ENCODE peak calls at places on chromosomes 5 and 9, in nine cellular contexts. R, J, P, S, T, O, V, Z and M are unnamed samples.

GRCh38 chr9:114307323-114308250 is 15.3 kb upstream of the ORM1 start:
- DNase-seq in S (peak; percentile 36), J (peak; percentile 37), P (no peak), R (no peak), T (peak; percentile 69), Z (peak; percentile 66), O (peak; percentile 28), V (no peak), M (no peak)

GRCh38 chr5:67165524-67166459 is 30.8 kb downstream of the CD180 start:
- DNase-seq in R (peak; percentile 75), V (no peak), S (peak; percentile 85), J (peak; percentile 90), T (peak; percentile 95), Z (peak; percentile 77), P (peak; percentile 74), O (peak; percentile 95), M (peak; percentile 66)

GRCh38 chr9:3850083-3850482 is 324.3 kb upstream of the RFX3 start:
- DNase-seq in Z (no peak), R (no peak), J (no peak), S (no peak), O (no peak), T (no peak), P (no peak), V (no peak), M (no peak)

GRCh38 chr9:136814725-136815421 is 7.1 kb downstream of the RABL6 start:
- DNase-seq in O (no peak), S (no peak), V (no peak), T (no peak), J (no peak), P (no peak), Z (no peak), R (no peak), M (peak; percentile 28)

GRCh38 chr9:93154293-93154903 is 20.3 kb upstream of the NINJ1 start:
- DNase-seq in T (no peak), O (peak; percentile 74), R (no peak), P (peak; percentile 38), S (no peak), J (peak; percentile 17), Z (no peak), V (peak; percentile 78), M (no peak)

GRCh38 chr5:111635946-111636315 is 121.1 kb downstream of the NREP start:
- DNase-seq in V (no peak), T (no peak), J (peak; percentile 67), S (no peak), R (no peak), P (no peak), O (no peak), Z (peak; percentile 50), M (no peak)

GRCh38 chr9:134297082-134297415 is 29.2 kb upstream of the RXRA start:
- DNase-seq in R (no peak), T (peak; percentile 66), P (no peak), J (no peak), Z (no peak), V (no peak), S (no peak), O (peak; percentile 41), M (no peak)

GRCh38 chr9:34047864-34048729 is 590 bp downstream of the UBAP2 start:
- DNase-seq in V (peak; percentile 51), Z (peak; percentile 38), R (no peak), T (no peak), P (no peak), J (no peak), O (no peak), S (no peak), M (peak; percentile 51)

GRCh38 chr9:26142631-26143030 is 464.4 kb upstream of the TUSC1 start:
- DNase-seq in P (no peak), Z (no peak), R (no peak), T (no peak), O (no peak), V (no peak), S (no peak), J (peak; percentile 79), M (no peak)

GRCh38 chr5:103057208-103058130 is 62.5 kb downstream of the GIN1 start:
- DNase-seq in O (no peak), T (no peak), P (no peak), Z (peak; percentile 41), R (no peak), J (peak; percentile 22), S (no peak), V (no peak), M (no peak)

GRCh38 chr5:91151947-91152346 is 231.2 kb downstream of the ARRDC3 start:
- DNase-seq in Z (peak; percentile 83), S (no peak), V (no peak), T (no peak), J (peak; percentile 97), P (peak; percentile 52), R (no peak), O (no peak), M (peak; percentile 50)

GRCh38 chr5:137254153-137254552 is 245.0 kb downstream of the SPOCK1 start:
- DNase-seq in S (no peak), V (no peak), O (no peak), Z (peak; percentile 84), R (no peak), T (no peak), P (no peak), J (peak; percentile 77), M (no peak)

GRCh38 chr9:81053298-81054025 is 635.9 kb downstream of the TLE1 start:
- DNase-seq in J (no peak), Z (no peak), R (no peak), T (no peak), S (no peak), O (no peak), P (no peak), V (no peak), M (no peak)

GRCh38 chr5:161889971-161890370 is 42.1 kb downstream of the GABRA1 start:
- DNase-seq in T (no peak), Z (no peak), O (no peak), R (no peak), J (no peak), S (no peak), V (peak; percentile 30), P (no peak), M (no peak)

GRCh38 chr5:104626122-104626521 is 1063.5 kb upstream of the NUDT12 start:
- DNase-seq in P (no peak), T (no peak), Z (no peak), J (no peak), V (no peak), S (no peak), R (no peak), O (no peak), M (no peak)

GRCh38 chr9:130117816-130118632 is 54.2 kb upstream of the NCS1 start:
- DNase-seq in J (peak; percentile 37), S (no peak), Z (peak; percentile 82), T (no peak), V (peak; percentile 77), P (peak; percentile 50), R (no peak), O (peak; percentile 18), M (no peak)

GRCh38 chr5:149917073-149917676 is 27.4 kb downstream of the PDE6A start:
- DNase-seq in V (no peak), S (no peak), Z (peak; percentile 44), T (no peak), O (no peak), P (peak; percentile 51), R (no peak), J (peak; percentile 27), M (no peak)

GRCh38 chr5:140926903-140927573 is 939 bp downstream of the PCDHAC1 start:
- DNase-seq in V (no peak), P (no peak), O (no peak), S (no peak), T (no peak), Z (peak; percentile 17), J (peak; percentile 28), R (no peak), M (peak; percentile 28)
- H3K4me3 ChIP-seq in V (no peak overlapping the region), P (peak overlapping the region; percentile 1), O (peak overlapping the region; percentile 42), S (peak overlapping the region; percentile 63), T (peak overlapping the region; percentile 18), Z (peak overlapping the region; percentile 39), J (peak overlapping the region; percentile 26), R (peak overlapping the region; percentile 59), M (peak overlapping the region; percentile 33)

DNA sequence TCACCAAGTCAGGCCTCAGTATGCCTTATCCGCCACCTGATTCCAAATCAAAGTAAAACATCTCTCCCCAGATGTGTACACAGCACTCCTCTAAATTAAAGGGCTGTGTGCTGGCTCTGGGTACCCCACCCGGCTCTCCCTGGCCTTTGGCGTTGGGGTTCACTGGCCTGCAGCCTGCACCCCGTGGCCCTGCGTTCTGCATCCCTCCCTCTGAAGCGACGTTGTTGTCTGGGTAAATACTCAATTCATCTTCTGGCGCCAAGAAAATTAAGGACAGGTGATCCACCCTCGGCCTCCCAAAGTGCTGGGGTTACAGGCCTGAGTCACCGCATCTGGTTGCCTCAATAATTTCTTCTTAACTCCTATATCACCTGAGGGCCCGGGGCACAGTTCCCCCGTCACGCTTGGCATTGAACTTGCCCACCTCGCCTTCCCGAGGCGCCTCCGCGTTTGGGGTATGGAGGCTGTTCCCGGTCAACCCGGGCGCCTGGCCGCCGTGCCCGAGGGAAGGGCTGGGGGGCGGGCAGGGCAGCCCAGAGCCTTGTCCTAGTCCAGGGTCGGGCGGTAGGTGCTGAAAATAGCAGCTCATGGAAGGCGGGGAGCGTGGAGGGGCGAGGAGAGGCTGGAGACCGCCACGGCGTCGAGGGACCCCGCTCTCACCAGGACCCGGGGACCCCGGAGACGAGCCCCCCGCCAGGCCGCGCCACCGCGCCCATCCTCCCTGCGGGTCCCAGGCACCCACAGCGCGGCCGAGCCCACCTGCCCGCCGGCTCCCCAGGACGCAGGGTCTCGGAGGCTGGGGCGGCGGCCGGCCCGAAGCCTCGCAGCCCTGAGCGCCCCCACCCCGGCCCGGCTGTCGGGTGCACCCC is 531 bp downstream of the ABO start:
- DNase-seq in J (no peak), Z (no peak), T (peak; percentile 77), O (no peak), P (no peak), V (no peak), S (no peak), R (no peak), M (no peak)
- H3K4me3 ChIP-seq in J (peak overlapping the region; percentile 24), Z (no peak overlapping the region), T (no peak overlapping the region), O (peak overlapping the region; percentile 40), P (no peak overlapping the region), V (no peak overlapping the region), S (peak overlapping the region; percentile 52), R (peak overlapping the region; percentile 66), M (peak overlapping the region; percentile 46)

DNA sequence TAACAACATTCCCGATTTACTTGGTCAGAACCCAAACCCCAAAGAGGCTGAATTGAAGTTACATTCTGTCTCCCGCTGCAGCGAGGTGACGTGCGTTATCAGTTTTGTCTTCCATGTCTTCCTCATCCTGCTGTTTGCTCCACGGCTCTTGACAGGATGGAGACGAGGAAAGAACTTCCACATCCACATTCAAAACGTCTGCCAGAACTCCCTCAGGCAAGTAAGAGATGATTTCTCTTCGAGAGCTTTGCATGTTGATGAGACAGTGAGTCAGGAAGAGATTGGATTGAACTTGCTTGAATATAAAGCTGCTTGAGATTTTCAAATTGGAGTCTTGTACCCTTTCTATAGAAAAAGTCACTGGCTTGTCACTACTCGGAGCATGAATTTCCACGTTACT is 242.6 kb downstream of the AUH start:
- DNase-seq in R (no peak), V (peak; percentile 19), T (no peak), Z (peak; percentile 86), P (no peak), S (no peak), J (peak; percentile 41), O (no peak), M (no peak)
- H3K4me3 ChIP-seq in R (peak overlapping the region; percentile 33), V (no peak overlapping the region), T (no peak overlapping the region), Z (peak overlapping the region; percentile 38), P (no peak overlapping the region), S (no peak overlapping the region), J (no peak overlapping the region), O (no peak overlapping the region), M (no peak overlapping the region)

DNA sequence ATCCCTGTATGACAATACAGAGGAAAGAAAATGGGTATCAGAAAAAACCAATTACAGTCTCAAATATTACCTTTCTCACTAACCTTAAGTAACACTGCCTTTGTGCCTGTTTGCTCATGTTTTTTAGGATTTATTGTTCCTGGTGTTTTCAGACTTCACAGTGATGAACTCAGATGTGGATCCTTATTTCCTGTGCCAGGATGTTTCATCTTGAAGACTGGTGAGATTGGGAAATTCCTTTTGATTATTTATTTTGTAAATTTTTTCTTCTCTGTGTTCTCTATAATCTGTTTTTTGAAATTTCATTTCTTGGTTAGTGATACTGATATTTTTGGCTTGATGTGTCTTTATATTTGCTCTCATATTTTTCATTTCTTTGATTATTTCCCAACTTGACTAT is 142.4 kb upstream of the GRIN3A start:
- DNase-seq in P (no peak), R (no peak), V (no peak), Z (no peak), O (no peak), T (no peak), S (no peak), J (no peak), M (no peak)
- H3K4me3 ChIP-seq in P (no peak overlapping the region), R (no peak overlapping the region), V (no peak overlapping the region), Z (no peak overlapping the region), O (no peak overlapping the region), T (no peak overlapping the region), S (no peak overlapping the region), J (no peak overlapping the region), M (no peak overlapping the region)